ENCODE peak calls at places on chromosomes 1 and 21, in ten cellular contexts. One of them, this sample, is unnamed.

GRCh38 chr1:39102537-39103320 is 76.6 kb downstream of the NDUFS5 start:
- DNase-seq in iPS-NIHi11: peak
- DNase-seq in activated T-helper 1 cell treated with anti-CD3 and anti-CD28 coated beads, Interleukin-12 subunit alpha, Interleukin-12 subunit beta, Interleukin-2, Interleukin-4 antibody, amounts not matched to agents 30 ng/mL and 10 ng/mL and 1 ng/mL, durations not matched to agents 14 hours and 24 hours and 36 hours: peak
- DNase-seq in IMR-90: peak
- DNase-seq in EL: peak
- DNase-seq in T-helper 2 cell: no peak
- DNase-seq in brain microvascular endothelial cell: peak
- DNase-seq in endodermal cell: peak
- DNase-seq in A673: peak
- DNase-seq in stimulated activated CD4-positive, alpha-beta T cell treated with anti-CD3 and anti-CD28 coated beads, Interleukin-4, amount 100 ng/mL, for 24 hours: peak
- DNase-seq in this sample: peak

GRCh38 chr1:184330884-184331283 is 55.9 kb upstream of the C1orf21 start:
- DNase-seq in endodermal cell: no peak
- DNase-seq in stimulated activated CD4-positive, alpha-beta T cell treated with anti-CD3 and anti-CD28 coated beads, Interleukin-4, amount 100 ng/mL, for 24 hours: no peak
- DNase-seq in A673: no peak
- DNase-seq in iPS-NIHi11: no peak
- DNase-seq in activated T-helper 1 cell treated with anti-CD3 and anti-CD28 coated beads, Interleukin-12 subunit alpha, Interleukin-12 subunit beta, Interleukin-2, Interleukin-4 antibody, amounts not matched to agents 30 ng/mL and 10 ng/mL and 1 ng/mL, durations not matched to agents 14 hours and 24 hours and 36 hours: no peak
- DNase-seq in EL: no peak
- DNase-seq in T-helper 2 cell: no peak
- DNase-seq in brain microvascular endothelial cell: no peak
- DNase-seq in IMR-90: no peak
- DNase-seq in this sample: no peak

GRCh38 chr1:1806890-1807289 is 28.6 kb upstream of the NADK start:
- DNase-seq in T-helper 2 cell: no peak
- DNase-seq in IMR-90: peak
- DNase-seq in EL: no peak
- DNase-seq in stimulated activated CD4-positive, alpha-beta T cell treated with anti-CD3 and anti-CD28 coated beads, Interleukin-4, amount 100 ng/mL, for 24 hours: no peak
- DNase-seq in iPS-NIHi11: no peak
- DNase-seq in endodermal cell: no peak
- DNase-seq in A673: no peak
- DNase-seq in brain microvascular endothelial cell: no peak
- DNase-seq in activated T-helper 1 cell treated with anti-CD3 and anti-CD28 coated beads, Interleukin-12 subunit alpha, Interleukin-12 subunit beta, Interleukin-2, Interleukin-4 antibody, amounts not matched to agents 30 ng/mL and 10 ng/mL and 1 ng/mL, durations not matched to agents 14 hours and 24 hours and 36 hours: no peak
- DNase-seq in this sample: no peak

GRCh38 chr1:192941722-192942411 is 117.3 kb downstream of the UCHL5 start:
- DNase-seq in brain microvascular endothelial cell: no peak
- DNase-seq in endodermal cell: no peak
- DNase-seq in activated T-helper 1 cell treated with anti-CD3 and anti-CD28 coated beads, Interleukin-12 subunit alpha, Interleukin-12 subunit beta, Interleukin-2, Interleukin-4 antibody, amounts not matched to agents 30 ng/mL and 10 ng/mL and 1 ng/mL, durations not matched to agents 14 hours and 24 hours and 36 hours: no peak
- DNase-seq in EL: no peak
- DNase-seq in iPS-NIHi11: no peak
- DNase-seq in A673: no peak
- DNase-seq in T-helper 2 cell: no peak
- DNase-seq in stimulated activated CD4-positive, alpha-beta T cell treated with anti-CD3 and anti-CD28 coated beads, Interleukin-4, amount 100 ng/mL, for 24 hours: no peak
- DNase-seq in IMR-90: no peak
- DNase-seq in this sample: no peak

GRCh38 chr1:158961178-158961577 is 29.8 kb downstream of the PYHIN1 start:
- DNase-seq in stimulated activated CD4-positive, alpha-beta T cell treated with anti-CD3 and anti-CD28 coated beads, Interleukin-4, amount 100 ng/mL, for 24 hours: no peak
- DNase-seq in EL: no peak
- DNase-seq in brain microvascular endothelial cell: no peak
- DNase-seq in A673: no peak
- DNase-seq in T-helper 2 cell: no peak
- DNase-seq in iPS-NIHi11: no peak
- DNase-seq in IMR-90: no peak
- DNase-seq in activated T-helper 1 cell treated with anti-CD3 and anti-CD28 coated beads, Interleukin-12 subunit alpha, Interleukin-12 subunit beta, Interleukin-2, Interleukin-4 antibody, amounts not matched to agents 30 ng/mL and 10 ng/mL and 1 ng/mL, durations not matched to agents 14 hours and 24 hours and 36 hours: no peak
- DNase-seq in endodermal cell: no peak
- DNase-seq in this sample: no peak

GRCh38 chr1:2416403-2416802 is 4.0 kb upstream of the PEX10 start:
- DNase-seq in activated T-helper 1 cell treated with anti-CD3 and anti-CD28 coated beads, Interleukin-12 subunit alpha, Interleukin-12 subunit beta, Interleukin-2, Interleukin-4 antibody, amounts not matched to agents 30 ng/mL and 10 ng/mL and 1 ng/mL, durations not matched to agents 14 hours and 24 hours and 36 hours: peak
- DNase-seq in A673: no peak
- DNase-seq in IMR-90: no peak
- DNase-seq in endodermal cell: no peak
- DNase-seq in stimulated activated CD4-positive, alpha-beta T cell treated with anti-CD3 and anti-CD28 coated beads, Interleukin-4, amount 100 ng/mL, for 24 hours: no peak
- DNase-seq in EL: no peak
- DNase-seq in iPS-NIHi11: no peak
- DNase-seq in T-helper 2 cell: no peak
- DNase-seq in brain microvascular endothelial cell: no peak
- DNase-seq in this sample: no peak

GRCh38 chr21:16855164-16855667 is 657.6 kb upstream of the CXADR start:
- DNase-seq in EL: no peak
- DNase-seq in activated T-helper 1 cell treated with anti-CD3 and anti-CD28 coated beads, Interleukin-12 subunit alpha, Interleukin-12 subunit beta, Interleukin-2, Interleukin-4 antibody, amounts not matched to agents 30 ng/mL and 10 ng/mL and 1 ng/mL, durations not matched to agents 14 hours and 24 hours and 36 hours: no peak
- DNase-seq in T-helper 2 cell: no peak
- DNase-seq in endodermal cell: no peak
- DNase-seq in iPS-NIHi11: no peak
- DNase-seq in IMR-90: no peak
- DNase-seq in brain microvascular endothelial cell: no peak
- DNase-seq in A673: no peak
- DNase-seq in stimulated activated CD4-positive, alpha-beta T cell treated with anti-CD3 and anti-CD28 coated beads, Interleukin-4, amount 100 ng/mL, for 24 hours: no peak
- DNase-seq in this sample: no peak

GRCh38 chr1:54481201-54481884 is 66.7 kb upstream of the ACOT11 start:
- DNase-seq in iPS-NIHi11: no peak
- DNase-seq in IMR-90: no peak
- DNase-seq in A673: no peak
- DNase-seq in endodermal cell: no peak
- DNase-seq in stimulated activated CD4-positive, alpha-beta T cell treated with anti-CD3 and anti-CD28 coated beads, Interleukin-4, amount 100 ng/mL, for 24 hours: no peak
- DNase-seq in T-helper 2 cell: peak
- DNase-seq in EL: no peak
- DNase-seq in brain microvascular endothelial cell: no peak
- DNase-seq in activated T-helper 1 cell treated with anti-CD3 and anti-CD28 coated beads, Interleukin-12 subunit alpha, Interleukin-12 subunit beta, Interleukin-2, Interleukin-4 antibody, amounts not matched to agents 30 ng/mL and 10 ng/mL and 1 ng/mL, durations not matched to agents 14 hours and 24 hours and 36 hours: no peak
- DNase-seq in this sample: no peak

GRCh38 chr1:227449051-227449450 is 114.3 kb upstream of the ZNF678 start:
- DNase-seq in activated T-helper 1 cell treated with anti-CD3 and anti-CD28 coated beads, Interleukin-12 subunit alpha, Interleukin-12 subunit beta, Interleukin-2, Interleukin-4 antibody, amounts not matched to agents 30 ng/mL and 10 ng/mL and 1 ng/mL, durations not matched to agents 14 hours and 24 hours and 36 hours: no peak
- DNase-seq in stimulated activated CD4-positive, alpha-beta T cell treated with anti-CD3 and anti-CD28 coated beads, Interleukin-4, amount 100 ng/mL, for 24 hours: peak
- DNase-seq in endodermal cell: peak
- DNase-seq in EL: peak
- DNase-seq in iPS-NIHi11: peak
- DNase-seq in A673: peak
- DNase-seq in IMR-90: no peak
- DNase-seq in T-helper 2 cell: no peak
- DNase-seq in brain microvascular endothelial cell: no peak
- DNase-seq in this sample: peak

GRCh38 chr1:154557939-154558609 is 388 bp downstream of the UBE2Q1 start:
- DNase-seq in stimulated activated CD4-positive, alpha-beta T cell treated with anti-CD3 and anti-CD28 coated beads, Interleukin-4, amount 100 ng/mL, for 24 hours: peak
- DNase-seq in endodermal cell: peak
- DNase-seq in iPS-NIHi11: no peak
- DNase-seq in A673: no peak
- DNase-seq in brain microvascular endothelial cell: no peak
- DNase-seq in T-helper 2 cell: peak
- DNase-seq in activated T-helper 1 cell treated with anti-CD3 and anti-CD28 coated beads, Interleukin-12 subunit alpha, Interleukin-12 subunit beta, Interleukin-2, Interleukin-4 antibody, amounts not matched to agents 30 ng/mL and 10 ng/mL and 1 ng/mL, durations not matched to agents 14 hours and 24 hours and 36 hours: peak
- DNase-seq in EL: peak
- DNase-seq in IMR-90: peak
- DNase-seq in this sample: no peak

GRCh38 chr1:229781453-229781852 is 155.4 kb downstream of the URB2 start:
- DNase-seq in activated T-helper 1 cell treated with anti-CD3 and anti-CD28 coated beads, Interleukin-12 subunit alpha, Interleukin-12 subunit beta, Interleukin-2, Interleukin-4 antibody, amounts not matched to agents 30 ng/mL and 10 ng/mL and 1 ng/mL, durations not matched to agents 14 hours and 24 hours and 36 hours: no peak
- DNase-seq in EL: no peak
- DNase-seq in brain microvascular endothelial cell: no peak
- DNase-seq in T-helper 2 cell: no peak
- DNase-seq in A673: no peak
- DNase-seq in iPS-NIHi11: peak
- DNase-seq in endodermal cell: peak
- DNase-seq in stimulated activated CD4-positive, alpha-beta T cell treated with anti-CD3 and anti-CD28 coated beads, Interleukin-4, amount 100 ng/mL, for 24 hours: no peak
- DNase-seq in IMR-90: no peak
- DNase-seq in this sample: no peak

GRCh38 chr1:110463695-110464094 is 12.7 kb downstream of the PROK1 start:
- DNase-seq in stimulated activated CD4-positive, alpha-beta T cell treated with anti-CD3 and anti-CD28 coated beads, Interleukin-4, amount 100 ng/mL, for 24 hours: no peak
- DNase-seq in T-helper 2 cell: no peak
- DNase-seq in A673: no peak
- DNase-seq in activated T-helper 1 cell treated with anti-CD3 and anti-CD28 coated beads, Interleukin-12 subunit alpha, Interleukin-12 subunit beta, Interleukin-2, Interleukin-4 antibody, amounts not matched to agents 30 ng/mL and 10 ng/mL and 1 ng/mL, durations not matched to agents 14 hours and 24 hours and 36 hours: no peak
- DNase-seq in endodermal cell: no peak
- DNase-seq in brain microvascular endothelial cell: no peak
- DNase-seq in IMR-90: peak
- DNase-seq in EL: no peak
- DNase-seq in iPS-NIHi11: no peak
- DNase-seq in this sample: no peak

GRCh38 chr1:116873680-116874271 is 35.9 kb upstream of the PTGFRN start:
- DNase-seq in stimulated activated CD4-positive, alpha-beta T cell treated with anti-CD3 and anti-CD28 coated beads, Interleukin-4, amount 100 ng/mL, for 24 hours: peak
- DNase-seq in A673: peak
- DNase-seq in T-helper 2 cell: no peak
- DNase-seq in IMR-90: no peak
- DNase-seq in endodermal cell: no peak
- DNase-seq in EL: peak
- DNase-seq in iPS-NIHi11: no peak
- DNase-seq in brain microvascular endothelial cell: no peak
- DNase-seq in activated T-helper 1 cell treated with anti-CD3 and anti-CD28 coated beads, Interleukin-12 subunit alpha, Interleukin-12 subunit beta, Interleukin-2, Interleukin-4 antibody, amounts not matched to agents 30 ng/mL and 10 ng/mL and 1 ng/mL, durations not matched to agents 14 hours and 24 hours and 36 hours: no peak
- DNase-seq in this sample: no peak

GRCh38 chr1:230648114-230648513 is 5.8 kb downstream of the COG2 start:
- DNase-seq in stimulated activated CD4-positive, alpha-beta T cell treated with anti-CD3 and anti-CD28 coated beads, Interleukin-4, amount 100 ng/mL, for 24 hours: no peak
- DNase-seq in A673: no peak
- DNase-seq in T-helper 2 cell: no peak
- DNase-seq in endodermal cell: no peak
- DNase-seq in iPS-NIHi11: no peak
- DNase-seq in EL: no peak
- DNase-seq in activated T-helper 1 cell treated with anti-CD3 and anti-CD28 coated beads, Interleukin-12 subunit alpha, Interleukin-12 subunit beta, Interleukin-2, Interleukin-4 antibody, amounts not matched to agents 30 ng/mL and 10 ng/mL and 1 ng/mL, durations not matched to agents 14 hours and 24 hours and 36 hours: no peak
- DNase-seq in IMR-90: no peak
- DNase-seq in brain microvascular endothelial cell: no peak
- DNase-seq in this sample: no peak

GRCh38 chr1:110370827-110371226 is 20.0 kb downstream of the SLC16A4 start:
- DNase-seq in iPS-NIHi11: no peak
- DNase-seq in IMR-90: peak
- DNase-seq in activated T-helper 1 cell treated with anti-CD3 and anti-CD28 coated beads, Interleukin-12 subunit alpha, Interleukin-12 subunit beta, Interleukin-2, Interleukin-4 antibody, amounts not matched to agents 30 ng/mL and 10 ng/mL and 1 ng/mL, durations not matched to agents 14 hours and 24 hours and 36 hours: no peak
- DNase-seq in A673: no peak
- DNase-seq in stimulated activated CD4-positive, alpha-beta T cell treated with anti-CD3 and anti-CD28 coated beads, Interleukin-4, amount 100 ng/mL, for 24 hours: peak
- DNase-seq in brain microvascular endothelial cell: peak
- DNase-seq in endodermal cell: no peak
- DNase-seq in EL: peak
- DNase-seq in T-helper 2 cell: no peak
- DNase-seq in this sample: no peak

GRCh38 chr1:10692401-10693021 is 103.9 kb downstream of the CASZ1 start:
- DNase-seq in T-helper 2 cell: peak
- DNase-seq in endodermal cell: no peak
- DNase-seq in IMR-90: no peak
- DNase-seq in activated T-helper 1 cell treated with anti-CD3 and anti-CD28 coated beads, Interleukin-12 subunit alpha, Interleukin-12 subunit beta, Interleukin-2, Interleukin-4 antibody, amounts not matched to agents 30 ng/mL and 10 ng/mL and 1 ng/mL, durations not matched to agents 14 hours and 24 hours and 36 hours: peak
- DNase-seq in stimulated activated CD4-positive, alpha-beta T cell treated with anti-CD3 and anti-CD28 coated beads, Interleukin-4, amount 100 ng/mL, for 24 hours: peak
- DNase-seq in brain microvascular endothelial cell: no peak
- DNase-seq in EL: peak
- DNase-seq in iPS-NIHi11: no peak
- DNase-seq in A673: no peak
- DNase-seq in this sample: peak

GRCh38 chr1:206631085-206631509 is 4.2 kb upstream of the DYRK3 start:
- DNase-seq in brain microvascular endothelial cell: peak
- DNase-seq in iPS-NIHi11: peak
- DNase-seq in IMR-90: peak
- DNase-seq in EL: peak
- DNase-seq in activated T-helper 1 cell treated with anti-CD3 and anti-CD28 coated beads, Interleukin-12 subunit alpha, Interleukin-12 subunit beta, Interleukin-2, Interleukin-4 antibody, amounts not matched to agents 30 ng/mL and 10 ng/mL and 1 ng/mL, durations not matched to agents 14 hours and 24 hours and 36 hours: no peak
- DNase-seq in A673: peak
- DNase-seq in endodermal cell: peak
- DNase-seq in T-helper 2 cell: no peak
- DNase-seq in stimulated activated CD4-positive, alpha-beta T cell treated with anti-CD3 and anti-CD28 coated beads, Interleukin-4, amount 100 ng/mL, for 24 hours: peak
- DNase-seq in this sample: peak

This sample was measured in SK-N-SH.